ENCODE peak calls at places on chromosomes 11 and 22, in six cellular contexts. Y is stimulated activated CD4-positive, alpha-beta T cell treated with anti-CD3 and anti-CD28 coated beads, TNF-alpha, amount 100 ng/mL, for 48 hours; E is chondrocyte; T is upper lobe of left lung; H is myocyte; V is AG09319. G is an unnamed sample.

GRCh38 chr22:46366801-46367706 is 31.5 kb downstream of the TRMU start:
- DNase-seq in Y (no peak), E (no peak), T (peak; percentile 77), H (no peak), V (no peak), G (no peak)

GRCh38 chr11:19792510-19792909 is 79.9 kb downstream of the NAV2 start:
- DNase-seq in Y (no peak), E (no peak), T (no peak), H (no peak), V (no peak), G (no peak)

GRCh38 chr22:17931400-17931825 is 92.9 kb downstream of the MICAL3 start:
- DNase-seq in Y (no peak), E (no peak), T (no peak), H (peak; percentile 98), V (no peak), G (no peak)

GRCh38 chr11:102471474-102471873 is 18.9 kb upstream of the TMEM123 start:
- DNase-seq in Y (no peak), E (no peak), T (no peak), H (no peak), V (no peak), G (no peak)

GRCh38 chr11:111510311-111510710 is 1.9 kb downstream of the BTG4 start:
- DNase-seq in Y (no peak), E (no peak), T (no peak), H (peak; percentile 60), V (no peak), G (no peak)

GRCh38 chr11:14230407-14230806 is 128.6 kb downstream of the RRAS2 start:
- DNase-seq in Y (no peak), E (no peak), T (no peak), H (no peak), V (no peak), G (no peak)

GRCh38 chr22:47620391-47620790 is 857.9 kb downstream of the TBC1D22A start:
- DNase-seq in Y (no peak), E (no peak), T (no peak), H (no peak), V (no peak), G (no peak)

GRCh38 chr11:88555018-88555828 is 217.7 kb upstream of the CTSC start:
- DNase-seq in Y (no peak), E (no peak), T (no peak), H (peak; percentile 84), V (peak; percentile 98), G (no peak)

GRCh38 chr11:66068923-66069714 is 953 bp upstream of the PACS1 start:
- DNase-seq in Y (no peak), E (no peak), T (no peak), H (peak; percentile 92), V (peak; percentile 40), G (no peak)

GRCh38 chr11:44788536-44789227 is 61.9 kb downstream of the TSPAN18 start:
- DNase-seq in Y (no peak), E (peak; percentile 52), T (no peak), H (peak; percentile 34), V (no peak), G (no peak)

GRCh38 chr11:48087422-48087821 is 107.1 kb downstream of the PTPRJ start:
- DNase-seq in Y (no peak), E (no peak), T (no peak), H (no peak), V (no peak), G (no peak)

GRCh38 chr22:42301742-42302102 is 31.3 kb upstream of the TCF20 start:
- DNase-seq in Y (no peak), E (no peak), T (peak; percentile 71), H (no peak), V (no peak), G (no peak)

GRCh38 chr11:121024989-121025388 is 1.1 kb downstream of the TBCEL start:
- DNase-seq in Y (no peak), E (no peak), T (no peak), H (peak; percentile 23), V (no peak), G (no peak)

GRCh38 chr11:121610706-121611105 is 157.9 kb upstream of the SORL1-AS1 start:
- DNase-seq in Y (no peak), E (no peak), T (no peak), H (no peak), V (no peak), G (no peak)

GRCh38 chr11:61683961-61684869 is 4.0 kb downstream of the DAGLA start:
- DNase-seq in Y (no peak), E (no peak), T (peak; percentile 42), H (peak; percentile 33), V (no peak), G (no peak)

GRCh38 chr11:103183981-103184592 is 74.9 kb downstream of the DYNC2H1 start:
- DNase-seq in Y (no peak), E (no peak), T (no peak), H (no peak), V (no peak), G (no peak)

GRCh38 chr22:50705219-50705691 is 32.6 kb downstream of the SHANK3 start:
- DNase-seq in Y (no peak), E (peak; percentile 85), T (no peak), H (no peak), V (no peak), G (peak; percentile 88)

GRCh38 chr22:23677701-23677995 is 13.2 kb upstream of the RGL4 start:
- DNase-seq in Y (no peak), E (peak; percentile 66), T (no peak), H (peak; percentile 74), V (no peak), G (no peak)

G was measured in HL-60.